ENCODE peak calls at places on chromosome 7, in eight cellular contexts. J is Peyer's patch, I is aorta, M is GM23248, X is mucosa of descending colon, H is prostate gland, O is K562, C is adipocyte. T is an unnamed sample. For H3K4me1, the result is how much of the 10 kb centered on the place peaks cover.

GRCh38 chr7:113922049-113922448 is 3.2 kb upstream of the PPP1R3A start:
- DNase-seq in C (no peak), M (no peak), O (no peak), I (no peak), H (no peak), X (no peak), J (no peak), T (no peak)

GRCh38 chr7:18345641-18346234 is 149.8 kb upstream of the HDAC9 start:
- DNase-seq in H (peak), I (no peak), J (no peak), C (peak), M (peak), O (peak), X (no peak), T (peak)

GRCh38 chr7:107948645-107949442 is 54.1 kb downstream of the LAMB1 start:
- DNase-seq in C (peak), I (no peak), H (no peak), X (no peak), J (no peak), M (peak), O (no peak), T (peak)

GRCh38 chr7:155881471-155882350 is 69.4 kb upstream of the SHH start:
- DNase-seq in I (no peak), C (no peak), M (no peak), O (no peak), H (no peak), X (no peak), J (no peak), T (no peak)

GRCh38 chr7:142611566-142612250 is 137.6 kb upstream of the PRSS1 start:
- DNase-seq in I (no peak), J (no peak), M (peak), H (no peak), C (no peak), X (no peak), O (no peak), T (no peak)

GRCh38 chr7:70152313-70152712 is 554.0 kb downstream of the AUTS2 start:
- DNase-seq in H (no peak), O (no peak), C (no peak), I (no peak), J (no peak), X (no peak), M (no peak), T (no peak)

GRCh38 chr7:7136857-7137309 is 45.5 kb upstream of the C1GALT1 start:
- DNase-seq in I (no peak), M (no peak), H (no peak), X (no peak), O (no peak), C (no peak), J (no peak), T (no peak)

GRCh38 chr7:74525881-74526280 is 72.2 kb downstream of the GTF2IRD1 start:
- DNase-seq in O (no peak), I (no peak), H (peak), M (no peak), X (peak), J (no peak), C (no peak), T (no peak)

GRCh38 chr7:80183900-80184685 is 49.5 kb downstream of the GNAI1 start:
- DNase-seq in M (no peak), C (no peak), X (no peak), O (no peak), J (no peak), H (no peak), I (no peak), T (no peak)

GRCh38 chr7:6460303-6460702 is 12.5 kb upstream of the DAGLB start:
- DNase-seq in X (no peak), I (peak), H (peak), O (no peak), C (no peak), J (no peak), M (no peak), T (no peak)

GRCh38 chr7:23598321-23598720 is 1.1 kb downstream of the CCDC126 start:
- DNase-seq in H (no peak), M (no peak), O (no peak), X (no peak), I (no peak), C (peak), J (no peak), T (no peak)

GRCh38 chr7:125149151-125149550 is 219.5 kb upstream of the POT1 start:
- DNase-seq in O (no peak), X (no peak), M (no peak), I (no peak), J (no peak), H (no peak), C (peak), T (no peak)

GRCh38 chr7:101582971-101583370 is 46.1 kb downstream of the MYL10 start:
- DNase-seq in O (no peak), H (no peak), M (no peak), I (no peak), J (no peak), X (no peak), C (no peak), T (no peak)

GRCh38 chr7:73850781-73851207 is 8.5 kb upstream of the METTL27 start:
- DNase-seq in H (no peak), M (peak), J (no peak), O (peak), C (peak), X (no peak), I (no peak), T (peak)

GRCh38 chr7:149870701-149871483 is 2.9 kb upstream of the ATP6V0E2 start:
- DNase-seq in J (peak), O (no peak), X (no peak), H (no peak), C (no peak), I (no peak), M (no peak), T (no peak)

GRCh38 chr7:107014381-107015023 is 30.0 kb upstream of the PRKAR2B start:
- DNase-seq in I (no peak), X (no peak), H (no peak), M (peak), C (no peak), J (no peak), O (no peak), T (no peak)

GRCh38 chr7:80764132-80764531 is 125.7 kb downstream of the CD36 start:
- DNase-seq in H (no peak), O (no peak), X (no peak), C (no peak), J (no peak), M (no peak), I (no peak), T (no peak)

GRCh38 chr7:157018997-157019591 is 8.6 kb upstream of the MNX1 start:
- DNase-seq in X (no peak), I (no peak), O (no peak), C (no peak), H (no peak), M (no peak), J (no peak), T (no peak)

GRCh38 chr7:99752354-99752753 is 17.4 kb upstream of the CYP3A7 start:
- DNase-seq in J (no peak), O (no peak), X (peak), C (no peak), M (peak), I (no peak), H (peak), T (no peak)

GRCh38 chr7:121530251-121531174 is 134.4 kb upstream of the FAM3C start:
- DNase-seq in J (no peak), M (peak), X (no peak), O (no peak), H (no peak), I (no peak), C (peak), T (peak)

GRCh38 chr7:1112109-1112508 is 24.2 kb downstream of the GPER1 start:
- DNase-seq in M (no peak), H (no peak), C (no peak), J (no peak), X (no peak), O (no peak), I (peak), T (no peak)

GRCh38 chr7:150992833-150993302 is 2.1 kb downstream of the NOS3 start:
- DNase-seq in O (peak), X (no peak), H (no peak), I (no peak), M (peak), J (no peak), C (peak), T (no peak)

GRCh38 chr7:30282735-30283134 is 1.7 kb upstream of the ZNRF2 start:
- DNase-seq in M (no peak), J (no peak), C (no peak), H (no peak), I (no peak), X (no peak), O (no peak), T (no peak)

GRCh38 chr7:1458676-1459511 is at the start of gene MICALL2:
- DNase-seq in M (peak), H (peak), O (peak), J (peak), C (peak), I (peak), X (peak), T (no peak)

GRCh38 chr7:103121641-103122040 is 27.3 kb downstream of the NAPEPLD start:
- DNase-seq in H (no peak), I (no peak), O (peak), C (no peak), M (no peak), J (no peak), X (no peak), T (no peak)

GRCh38 chr7:102834999-102835398 is 77.8 kb upstream of the LRRC17 start:
- DNase-seq in O (no peak), I (no peak), H (no peak), J (no peak), C (peak), M (peak), X (no peak), T (peak)

DNA sequence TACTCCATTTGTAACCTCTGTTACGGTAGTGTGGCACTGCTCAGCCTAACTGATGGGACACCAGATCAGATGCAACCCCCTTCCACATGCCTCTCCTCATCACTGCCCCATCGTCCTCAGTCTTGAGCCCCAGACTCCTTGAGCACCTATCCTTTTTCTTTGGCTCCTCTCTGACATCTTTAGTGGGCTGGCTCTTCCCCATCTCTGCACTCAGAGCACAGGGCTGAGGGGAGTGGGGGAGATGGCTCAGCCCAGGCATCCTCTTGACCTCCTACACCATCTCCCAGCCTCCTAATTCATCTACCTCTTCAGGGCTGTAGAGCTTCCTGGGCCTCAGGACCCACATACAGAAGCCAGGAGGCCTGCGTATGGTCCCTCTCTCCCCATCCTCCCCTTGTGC is 1.5 kb upstream of the POLM start:
- DNase-seq in J (no peak), X (peak), C (no peak), H (no peak), M (no peak), I (no peak), O (no peak), T (no peak)
- H3K4me1 ChIP-seq in J (under half), X (under half), C (half or more), H (under half), M (under half), I (under half), O (under half), T (under half)

DNA sequence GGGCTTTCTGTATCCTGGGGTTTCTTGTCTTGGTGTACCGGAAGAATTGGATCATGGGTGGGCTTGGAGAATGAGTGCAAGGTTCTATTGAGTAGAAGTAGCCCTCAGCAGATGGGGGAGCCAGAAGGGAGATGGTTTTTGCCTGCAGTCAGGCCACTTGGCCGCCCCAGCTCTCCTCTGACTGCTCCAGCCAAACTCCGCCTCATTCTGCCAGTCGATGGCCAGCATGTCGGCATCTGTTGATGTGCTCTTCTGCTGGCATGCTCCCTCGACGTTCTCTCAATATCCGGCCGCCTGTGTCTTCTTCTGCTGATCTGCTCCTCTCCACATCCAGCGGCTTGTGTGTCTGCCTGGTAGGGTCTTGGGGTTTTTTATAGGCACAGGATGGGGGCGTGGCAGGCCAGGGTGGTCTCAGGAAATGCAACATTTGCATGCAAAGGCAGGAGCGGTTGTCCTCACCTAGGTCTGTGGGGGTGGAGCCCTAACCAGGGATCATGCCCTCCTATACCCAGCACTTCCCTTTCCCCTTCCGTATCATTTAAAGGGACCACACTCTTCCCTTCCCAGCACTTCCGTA is 40.2 kb upstream of the TNS3 start:
- DNase-seq in H (no peak), O (no peak), I (no peak), C (no peak), X (no peak), M (no peak), J (no peak), T (no peak)
- H3K4me1 ChIP-seq in H (under half), O (under half), I (under half), C (under half), X (under half), M (under half), J (under half), T (half or more)

GRCh38 chr7:39950473-39951155 is 558 bp downstream of the CDK13 start:
- DNase-seq in O (peak), X (peak), J (peak), C (peak), M (peak), H (peak), I (peak), T (no peak)

GRCh38 chr7:39951943-39952194 is 1.8 kb downstream of the CDK13 start:
- DNase-seq in H (no peak), O (no peak), J (no peak), C (peak), I (no peak), M (no peak), X (no peak), T (no peak)

GRCh38 chr7:39952791-39953190 is 2.7 kb downstream of the CDK13 start:
- DNase-seq in O (no peak), X (no peak), C (peak), H (no peak), I (no peak), J (no peak), M (peak), T (no peak)

GRCh38 chr7:39951156-39951942 is 1.3 kb downstream of the CDK13 start:
- DNase-seq in X (peak), M (peak), C (peak), O (peak), I (peak), H (peak), J (peak), T (no peak)

GRCh38 chr7:39952378-39952777 is 2.3 kb downstream of the CDK13 start:
- DNase-seq in H (no peak), C (peak), M (peak), J (no peak), O (no peak), I (no peak), X (no peak), T (no peak)
- H3K4me1 ChIP-seq in H (under half), C (under half), M (under half), J (under half), O (under half), I (under half), X (under half), T (under half)

GRCh38 chr7:43646603-43647313 is 63.9 kb downstream of the STK17A start:
- DNase-seq in M (peak), C (peak), O (no peak), H (no peak), J (no peak), X (no peak), I (no peak), T (no peak)
- H3K4me1 ChIP-seq in M (half or more), C (half or more), O (under half), H (under half), J (under half), X (under half), I (under half), T (under half)

T was measured in Panc1.